ENCODE peak calls at places on chromosomes 1 and 21, in seven cellular contexts. P is A549, D is adrenal gland, G is K562, V is transverse colon, N is esophagus squamous epithelium, J is ovary. U is an unnamed sample. For H3K4me1, the result is how much of the 10 kb centered on the place peaks cover.

GRCh38 chr1:222331340-222331739 is 216.6 kb downstream of the HHIPL2 start:
- DNase-seq in P (no peak), D (no peak), G (no peak), V (no peak), N (no peak), J (no peak), U (no peak)

GRCh38 chr1:205150651-205151428 is 29.1 kb upstream of the RBBP5 start:
- DNase-seq in P (no peak), D (no peak), G (no peak), V (no peak), N (no peak), J (no peak), U (no peak)

GRCh38 chr1:152067929-152068328 is 20.9 kb downstream of the TCHHL1 start:
- DNase-seq in P (no peak), D (no peak), G (no peak), V (no peak), N (no peak), J (no peak), U (no peak)

GRCh38 chr1:46527474-46528296 is 23.8 kb downstream of the KNCN start:
- DNase-seq in P (peak), D (peak), G (peak), V (peak), N (peak), J (peak), U (peak)

GRCh38 chr1:30652151-30652915 is 71.1 kb downstream of the MATN1 start:
- DNase-seq in P (no peak), D (no peak), G (no peak), V (no peak), N (no peak), J (no peak), U (peak)

GRCh38 chr1:168893359-168893791 is 164.4 kb upstream of the DPT start:
- DNase-seq in P (no peak), D (no peak), G (no peak), V (no peak), N (no peak), J (peak), U (peak)

GRCh38 chr1:55057270-55057955 is 18.1 kb downstream of the PCSK9 start:
- DNase-seq in P (no peak), D (no peak), G (no peak), V (no peak), N (no peak), J (no peak), U (no peak)

GRCh38 chr1:59342801-59343575 is 46.1 kb downstream of the FGGY start:
- DNase-seq in P (no peak), D (no peak), G (no peak), V (no peak), N (no peak), J (no peak), U (no peak)

GRCh38 chr1:2980849-2981248 is 40.4 kb upstream of the ACTRT2 start:
- DNase-seq in P (no peak), D (no peak), G (no peak), V (no peak), N (no peak), J (no peak), U (no peak)

GRCh38 chr1:179753061-179753460 is 10.0 kb downstream of the FAM163A start:
- DNase-seq in P (no peak), D (no peak), G (no peak), V (no peak), N (no peak), J (no peak), U (no peak)

GRCh38 chr1:42013881-42014470 is 95.3 kb upstream of the HIVEP3 start:
- DNase-seq in P (no peak), D (peak), G (no peak), V (no peak), N (no peak), J (no peak), U (no peak)

GRCh38 chr1:61079898-61080336 is 2.4 kb upstream of the NFIA start:
- DNase-seq in P (no peak), D (peak), G (peak), V (peak), N (no peak), J (peak), U (peak)

GRCh38 chr21:27094182-27094948 is 127.5 kb upstream of the ADAMTS5 start:
- DNase-seq in P (no peak), D (no peak), G (no peak), V (no peak), N (no peak), J (no peak), U (no peak)

GRCh38 chr1:204923626-204924012 is 53.0 kb downstream of the NFASC start:
- DNase-seq in P (no peak), D (no peak), G (no peak), V (no peak), N (no peak), J (no peak), U (no peak)

GRCh38 chr1:164648211-164649080 is 89.5 kb downstream of the PBX1 start:
- DNase-seq in P (no peak), D (peak), G (no peak), V (no peak), N (no peak), J (no peak), U (no peak)

GRCh38 chr1:153610334-153611023 is 2.5 kb downstream of the S100A16 start:
- DNase-seq in P (no peak), D (peak), G (peak), V (no peak), N (no peak), J (no peak), U (no peak)

GRCh38 chr21:35050348-35051286 is 1.5 kb upstream of the RUNX1 start:
- DNase-seq in P (no peak), D (no peak), G (peak), V (no peak), N (no peak), J (no peak), U (no peak)

GRCh38 chr1:61050541-61051454 is 31.6 kb upstream of the NFIA start:
- DNase-seq in P (peak), D (peak), G (peak), V (peak), N (no peak), J (no peak), U (peak)

GRCh38 chr1:210323957-210324356 is 4.7 kb upstream of the HHAT start:
- DNase-seq in P (no peak), D (no peak), G (no peak), V (no peak), N (no peak), J (no peak), U (no peak)

GRCh38 chr1:29801561-29801973 is 565.2 kb downstream of the PTPRU start:
- DNase-seq in P (no peak), D (no peak), G (no peak), V (no peak), N (no peak), J (no peak), U (no peak)

GRCh38 chr21:43331962-43332458 is 94.9 kb downstream of the SIK1 start:
- DNase-seq in P (peak), D (peak), G (no peak), V (no peak), N (no peak), J (peak), U (no peak)

GRCh38 chr1:214455971-214456867 is 95.2 kb downstream of the PTPN14 start:
- DNase-seq in P (no peak), D (no peak), G (no peak), V (no peak), N (no peak), J (no peak), U (no peak)

GRCh38 chr1:85824066-85824835 is 116.0 kb upstream of the ZNHIT6 start:
- DNase-seq in P (no peak), D (no peak), G (no peak), V (no peak), N (no peak), J (no peak), U (no peak)
- TF ChIP-seq CTCF in P (no peak), D (no peak), G (no peak), V (no peak), N (no peak), J (no peak), U (no peak)

GRCh38 chr1:162701286-162701685 is 69.0 kb downstream of the DDR2 start:
- DNase-seq in P (no peak), D (no peak), G (no peak), V (no peak), N (no peak), J (no peak), U (no peak)
- H3K4me1 ChIP-seq in P (under half), D (under half), G (under half), V (under half), N (under half), J (under half), U (half or more)

DNA sequence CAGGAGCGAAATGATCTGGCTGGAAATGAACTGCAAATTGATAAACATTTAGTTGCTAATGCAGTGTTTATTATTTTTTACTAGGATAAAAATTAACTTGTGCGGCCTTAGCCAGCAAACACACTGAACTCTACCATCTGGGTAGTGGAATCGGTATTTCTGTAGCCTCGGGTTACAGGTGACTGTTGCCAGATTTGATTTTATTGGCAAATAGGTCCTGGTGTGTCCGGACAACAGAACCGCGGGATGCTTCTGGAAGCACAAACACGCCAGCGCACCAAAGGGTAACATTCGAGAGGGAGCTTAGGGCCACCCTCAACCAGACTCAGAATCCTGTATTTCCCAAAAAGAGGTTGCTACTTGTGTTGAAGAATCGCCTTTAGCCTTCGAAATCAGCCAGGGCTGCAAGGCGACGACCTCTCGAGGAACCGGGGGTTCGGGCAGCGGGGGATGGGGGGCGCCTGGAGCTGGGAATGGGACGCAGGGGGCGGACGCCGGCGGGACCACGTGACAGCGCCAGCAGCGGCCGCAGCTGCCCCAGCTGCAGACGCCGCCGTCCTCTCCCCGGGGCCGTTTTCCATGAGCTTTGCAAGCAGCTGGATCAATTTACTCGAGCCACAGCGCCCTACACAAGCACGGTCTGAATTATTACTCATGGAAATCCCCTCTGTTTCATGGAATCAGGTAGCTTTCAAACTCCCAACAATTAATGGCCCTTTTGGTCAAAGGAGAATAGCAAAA is 158.8 kb downstream of the TOMM20 start:
- DNase-seq in P (no peak), D (peak), G (no peak), V (no peak), N (no peak), J (peak), U (peak)
- TF ChIP-seq POLR2A in P (no peak), D (no peak), G (no peak), V (no peak), N (no peak), J (no peak), U (no peak)

GRCh38 chr1:109980324-109981127 is 4.0 kb upstream of the AHCYL1 start:
- DNase-seq in P (peak), D (no peak), G (no peak), V (peak), N (no peak), J (no peak), U (no peak)
- TF ChIP-seq CTCF in P (peak), D (peak), G (peak), V (peak), N (no peak), J (no peak), U (peak)

DNA sequence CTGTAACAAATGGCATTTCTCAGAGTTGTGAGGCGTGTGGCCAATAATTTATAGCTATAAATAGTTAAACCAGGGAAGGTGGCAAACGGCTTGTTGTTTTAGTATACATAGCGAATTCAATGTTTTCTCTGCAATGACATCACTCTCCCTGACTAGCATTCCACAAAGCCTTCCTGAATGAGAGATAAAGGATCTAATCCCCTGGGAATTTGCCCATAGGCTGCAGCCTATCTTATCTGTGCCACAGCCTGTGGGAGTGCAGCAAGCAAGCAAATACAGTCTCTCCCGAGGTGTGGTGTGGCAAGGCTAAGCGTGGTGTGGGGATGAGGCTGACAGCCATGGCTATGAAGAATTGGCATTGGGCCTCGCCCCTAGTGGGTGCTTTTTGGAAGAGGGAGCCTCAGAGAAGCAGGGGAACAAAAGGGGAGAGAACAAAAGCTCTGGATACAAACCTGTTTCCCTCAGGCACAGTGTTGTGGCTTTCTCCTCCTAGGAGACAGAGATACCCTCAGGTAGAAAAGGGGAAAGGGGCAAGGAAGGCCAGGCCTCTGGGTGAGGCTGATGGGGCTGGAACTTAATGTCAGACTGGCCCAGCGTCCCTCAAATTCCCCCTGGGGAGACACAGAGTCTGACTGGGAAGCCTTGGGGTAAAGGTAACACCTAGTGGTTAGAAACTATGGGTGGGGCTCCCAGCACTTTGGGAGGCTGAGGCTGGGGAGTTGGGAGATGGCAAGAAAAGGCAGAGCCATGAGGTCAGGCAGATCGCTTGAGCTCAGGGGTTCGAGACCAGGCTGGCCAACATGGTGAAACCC is 8.9 kb downstream of the TAGLN2 start:
- DNase-seq in P (peak), D (no peak), G (no peak), V (no peak), N (no peak), J (no peak), U (no peak)
- H3K4me1 ChIP-seq in P (half or more), D (under half), G (under half), V (under half), N (half or more), J (under half), U (half or more)

DNA sequence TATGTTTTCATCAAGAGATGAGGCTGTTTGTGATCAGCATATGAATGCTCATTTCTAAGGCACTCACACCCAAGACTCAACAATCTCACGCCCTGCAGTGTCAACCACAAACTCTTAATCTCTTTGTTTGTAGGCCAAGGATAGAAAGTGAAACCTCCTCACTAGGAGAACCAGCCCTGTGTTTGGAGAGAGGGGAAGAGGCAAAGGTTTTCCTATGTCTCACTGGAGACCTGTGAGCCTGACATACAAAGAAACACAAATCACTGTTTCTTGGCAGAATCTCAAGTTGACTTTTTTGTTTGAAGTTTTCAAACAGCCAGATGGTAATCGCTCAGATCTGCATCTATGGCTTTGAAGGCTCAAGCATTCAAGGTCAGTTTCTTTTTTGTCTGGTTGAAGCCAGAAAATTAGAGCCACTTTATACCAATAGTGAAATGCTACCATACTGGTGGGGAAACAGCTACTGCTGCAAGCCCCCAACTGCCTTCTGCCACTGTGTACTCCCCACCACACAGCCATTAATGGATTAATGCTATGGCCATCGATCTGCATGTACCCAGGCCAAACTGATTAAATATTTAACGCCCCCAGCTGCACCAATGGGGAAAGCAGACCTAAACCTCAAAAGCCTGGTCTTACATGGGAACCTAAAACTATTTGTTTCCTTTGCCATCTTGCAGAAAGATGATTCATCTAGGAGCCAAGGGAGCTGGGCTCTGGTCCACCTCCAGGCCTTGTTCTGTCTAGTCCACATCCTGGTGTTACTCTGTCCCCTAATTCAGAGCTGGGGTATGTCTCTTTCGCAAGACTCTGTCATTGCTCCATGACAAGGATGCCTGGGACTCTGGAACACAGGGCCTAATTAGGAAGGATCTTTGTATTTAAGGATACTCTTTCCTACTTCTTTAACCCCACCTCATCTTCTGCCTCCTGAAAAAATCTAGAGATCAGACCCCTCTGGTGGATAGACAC is 16.3 kb downstream of the PDZK1 start:
- DNase-seq in P (no peak), D (peak), G (no peak), V (peak), N (no peak), J (no peak), U (no peak)
- TF ChIP-seq POLR2A in P (no peak), D (no peak), G (no peak), V (no peak), N (no peak), J (no peak), U (no peak)

GRCh38 chr1:12760256-12760795 is 13.2 kb upstream of the PRAMEF12 start:
- DNase-seq in P (peak), D (no peak), G (peak), V (no peak), N (no peak), J (no peak), U (no peak)
- TF ChIP-seq CTCF in P (no peak), D (no peak), G (peak), V (no peak), N (no peak), J (no peak), U (no peak)

DNA sequence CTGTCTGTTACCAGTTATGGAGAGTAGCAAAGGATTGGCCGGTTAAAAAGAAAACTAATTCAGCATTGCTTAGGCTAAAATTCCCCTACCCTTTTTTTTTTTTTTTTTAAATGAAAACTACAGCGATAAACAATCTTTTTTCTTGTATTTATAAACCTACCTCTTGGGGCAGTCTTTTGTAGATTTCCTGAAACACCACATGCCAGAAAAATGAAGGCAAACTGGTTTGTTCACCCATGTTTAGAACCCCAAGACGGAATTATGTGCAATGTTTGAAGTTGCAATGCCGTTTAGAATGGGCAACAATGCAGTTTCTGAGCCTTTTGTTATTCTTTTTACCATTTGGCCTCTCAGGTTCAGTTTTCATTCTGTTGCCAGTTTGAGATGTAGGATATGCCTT is 59.1 kb downstream of the PRDM2 start:
- DNase-seq in P (no peak), D (no peak), G (no peak), V (no peak), N (no peak), J (no peak), U (no peak)
- H3K4me1 ChIP-seq in P (under half), D (under half), G (under half), V (under half), N (half or more), J (under half), U (half or more)

GRCh38 chr1:186375152-186375928 is at the start of the genes ODR4 and TPR:
- DNase-seq in P (peak), D (peak), G (peak), V (peak), N (peak), J (peak), U (peak)
- TF ChIP-seq POLR2A in P (peak), D (peak), G (peak), V (peak), N (no peak), J (peak), U (peak)

GRCh38 chr1:173473599-173474011 is 3.5 kb upstream of the PRDX6 start:
- DNase-seq in P (no peak), D (peak), G (no peak), V (no peak), N (no peak), J (no peak), U (no peak)
- TF ChIP-seq CTCF in P (no peak), D (no peak), G (no peak), V (no peak), N (no peak), J (no peak), U (no peak)